ENCODE peak calls at places on chromosomes 13 and 19, in eight cellular contexts. N, O, F, B, Y, V, A and L are unnamed samples.
A peak's percentile ranks its signal among the peaks of the same experiment; 100 is the strongest.

GRCh38 chr19:32977269-32977668 is 5.2 kb downstream of the FAAP24 start:
- DNase-seq in N (no peak), O (no peak), F (no peak), B (no peak), Y (no peak), V (no peak), A (no peak), L (no peak)

GRCh38 chr13:60214213-60215079 is 50.7 kb upstream of the DIAPH3 start:
- DNase-seq in N (no peak), O (no peak), F (no peak), B (no peak), Y (no peak), V (no peak), A (no peak), L (no peak)

GRCh38 chr13:113664751-113665581 is 2.1 kb upstream of the GRK1 start:
- DNase-seq in N (no peak), O (no peak), F (no peak), B (no peak), Y (no peak), V (no peak), A (no peak), L (no peak)

GRCh38 chr19:8148088-8148409 is 1.3 kb downstream of the FBN3 start:
- DNase-seq in N (no peak), O (no peak), F (no peak), B (no peak), Y (no peak), V (no peak), A (no peak), L (no peak)

GRCh38 chr19:38678891-38679494 is 31.5 kb downstream of the ACTN4 start:
- DNase-seq in N (no peak), O (no peak), F (no peak), B (no peak), Y (no peak), V (no peak), A (no peak), L (no peak)

GRCh38 chr19:33080761-33081681 is at the start of gene GPATCH1:
- DNase-seq in N (peak; percentile 87), O (peak; percentile 87), F (peak; percentile 92), B (peak; percentile 90), Y (peak; percentile 83), V (peak; percentile 93), A (peak; percentile 79), L (peak; percentile 86)

GRCh38 chr13:39789451-39789850 is 134.0 kb downstream of the COG6 start:
- DNase-seq in N (no peak), O (no peak), F (no peak), B (no peak), Y (no peak), V (no peak), A (no peak), L (no peak)

GRCh38 chr13:44796597-44797517 is 192.4 kb downstream of the NUFIP1 start:
- DNase-seq in N (no peak), O (no peak), F (no peak), B (no peak), Y (no peak), V (peak; percentile 74), A (no peak), L (no peak)

GRCh38 chr13:106349080-106349841 is 186.2 kb downstream of the EFNB2 start:
- DNase-seq in N (no peak), O (no peak), F (no peak), B (no peak), Y (no peak), V (peak; percentile 71), A (no peak), L (no peak)

GRCh38 chr19:1252818-1253513 is 4.6 kb downstream of the MIDN start:
- DNase-seq in N (peak; percentile 88), O (peak; percentile 76), F (peak; percentile 94), B (peak; percentile 93), Y (peak; percentile 86), V (peak; percentile 97), A (peak; percentile 88), L (peak; percentile 82)

GRCh38 chr19:3403489-3404323 is 37.3 kb downstream of the NFIC start:
- DNase-seq in N (peak; percentile 87), O (no peak), F (peak; percentile 96), B (no peak), Y (no peak), V (peak; percentile 97), A (no peak), L (no peak)

GRCh38 chr19:5680083-5680436 is 256 bp downstream of the MICOS13 start:
- DNase-seq in N (no peak), O (no peak), F (peak; percentile 75), B (no peak), Y (no peak), V (no peak), A (no peak), L (no peak)

GRCh38 chr13:21012841-21013681 is 48.3 kb downstream of the LATS2 start:
- DNase-seq in N (no peak), O (no peak), F (no peak), B (no peak), Y (no peak), V (no peak), A (no peak), L (no peak)

GRCh38 chr13:39110518-39111097 is 72.4 kb downstream of the NHLRC3 start:
- DNase-seq in N (no peak), O (no peak), F (peak; percentile 23), B (no peak), Y (no peak), V (no peak), A (no peak), L (no peak)